ENCODE peak calls at places on chromosomes 6 and 20, in eight cellular contexts. Y is activated CD4-positive, alpha-beta T cell treated with anti-CD3 and anti-CD28 coated beads, Interleukin-2, amount 50 U/mL, for 24 hours; Z is GM12865; K is cardiac fibroblast; H is lower lobe of right lung; B is fibroblast of the aortic adventitia; G is activated CD8-positive, alpha-beta memory T cell treated with anti-CD3 and anti-CD28 coated beads for 4 hours; Q is activated T-helper 1 cell treated with anti-CD3 and anti-CD28 coated beads, Interleukin-12 subunit alpha, Interleukin-12 subunit beta, Interleukin-2, Interleukin-4 antibody, amounts not matched to agents 30 ng/mL and 10 ng/mL and 1 ng/mL, durations not matched to agents 14 hours and 24 hours and 36 hours. C is an unnamed sample.
A peak's percentile ranks its signal among the peaks of the same experiment; 100 is the strongest.

GRCh38 chr20:38210741-38211140 is 45.7 kb upstream of the TGM2 start:
- DNase-seq in Y (no peak), Z (no peak), K (no peak), H (no peak), B (peak; percentile 65), G (no peak), Q (no peak), C (no peak)

GRCh38 chr6:149054559-149055194 is 262.8 kb upstream of the TAB2 start:
- DNase-seq in Y (no peak), Z (peak; percentile 88), K (no peak), H (no peak), B (no peak), G (no peak), Q (no peak), C (no peak)

GRCh38 chr6:13908955-13909381 is 15.8 kb upstream of the RNF182 start:
- DNase-seq in Y (peak; percentile 37), Z (peak; percentile 66), K (peak; percentile 76), H (no peak), B (peak; percentile 81), G (no peak), Q (peak; percentile 10), C (peak; percentile 76)

GRCh38 chr6:2429460-2429859 is 184.1 kb upstream of the GMDS start:
- DNase-seq in Y (no peak), Z (no peak), K (no peak), H (no peak), B (no peak), G (no peak), Q (no peak), C (no peak)

GRCh38 chr20:45097485-45098095 is 3.3 kb downstream of the KCNS1 start:
- DNase-seq in Y (peak; percentile 16), Z (peak; percentile 45), K (peak; percentile 52), H (peak; percentile 72), B (peak; percentile 50), G (no peak), Q (peak; percentile 19), C (peak; percentile 77)

GRCh38 chr6:14966111-14966901 is 279.6 kb upstream of the JARID2 start:
- DNase-seq in Y (no peak), Z (no peak), K (no peak), H (no peak), B (peak; percentile 12), G (no peak), Q (no peak), C (no peak)

GRCh38 chr20:11890331-11891080 is 27.2 kb upstream of the BTBD3 start:
- DNase-seq in Y (peak; percentile 44), Z (peak; percentile 1), K (peak; percentile 94), H (peak; percentile 93), B (peak; percentile 82), G (no peak), Q (peak; percentile 55), C (peak; percentile 84)

GRCh38 chr20:61271273-61272221 is 19.5 kb downstream of the CDH4 start:
- DNase-seq in Y (no peak), Z (no peak), K (no peak), H (no peak), B (no peak), G (no peak), Q (no peak), C (no peak)

GRCh38 chr6:45445749-45446454 is 68.2 kb upstream of the SUPT3H start:
- DNase-seq in Y (no peak), Z (peak; percentile 6), K (peak; percentile 99), H (peak; percentile 71), B (peak; percentile 99), G (no peak), Q (no peak), C (no peak)

GRCh38 chr6:4496284-4496683 is 279.9 kb upstream of the CDYL start:
- DNase-seq in Y (no peak), Z (no peak), K (no peak), H (no peak), B (no peak), G (no peak), Q (no peak), C (no peak)

GRCh38 chr6:24910331-24910849 is 25.4 kb downstream of the RIPOR2 start:
- DNase-seq in Y (no peak), Z (peak; percentile 66), K (peak; percentile 37), H (peak; percentile 46), B (no peak), G (no peak), Q (no peak), C (peak; percentile 48)

GRCh38 chr6:9463311-9463710 is 951.6 kb downstream of the TFAP2A start:
- DNase-seq in Y (no peak), Z (no peak), K (peak; percentile 25), H (no peak), B (no peak), G (no peak), Q (no peak), C (no peak)

GRCh38 chr6:70738028-70738427 is 70.3 kb downstream of the SMAP1 start:
- DNase-seq in Y (no peak), Z (no peak), K (peak; percentile 8), H (no peak), B (peak; percentile 7), G (no peak), Q (no peak), C (no peak)

GRCh38 chr20:61953037-61953788 is 112.5 kb downstream of the TAF4 start:
- DNase-seq in Y (no peak), Z (no peak), K (no peak), H (peak; percentile 19), B (no peak), G (no peak), Q (no peak), C (no peak)

GRCh38 chr6:20708367-20709124 is 174.3 kb downstream of the CDKAL1 start:
- DNase-seq in Y (peak; percentile 11), Z (peak; percentile 80), K (peak; percentile 12), H (no peak), B (peak; percentile 21), G (no peak), Q (no peak), C (peak; percentile 16)

GRCh38 chr6:103177800-103178199 is 1681.9 kb downstream of the HACE1 start:
- DNase-seq in Y (no peak), Z (no peak), K (no peak), H (no peak), B (no peak), G (no peak), Q (no peak), C (no peak)

GRCh38 chr20:36860811-36861624 is 14.9 kb upstream of the TLDC2 start:
- DNase-seq in Y (no peak), Z (no peak), K (no peak), H (no peak), B (no peak), G (no peak), Q (no peak), C (no peak)

C was measured in GM13977.